ENCODE peak calls at places on chromosomes 12 and 14, in four cellular contexts. M is right atrium auricular region, V is A549, G is brain microvascular endothelial cell. N is an unnamed sample.

GRCh38 chr12:108381793-108382436 is 42.8 kb upstream of the CMKLR1 start:
- DNase-seq in M (no peak), V (no peak), G (peak), N (no peak)

GRCh38 chr14:72341686-72342085 is 409.5 kb downstream of the RGS6 start:
- DNase-seq in M (no peak), V (no peak), G (no peak), N (no peak)

GRCh38 chr12:91778938-91779400 is 366.7 kb downstream of the BTG1 start:
- DNase-seq in M (peak), V (peak), G (peak), N (peak)

GRCh38 chr14:70186826-70187483 is 1.8 kb downstream of the SLC8A3 start:
- DNase-seq in M (no peak), V (no peak), G (no peak), N (peak)

GRCh38 chr14:94472842-94473241 is 3.2 kb downstream of the SERPINA9 start:
- DNase-seq in M (no peak), V (no peak), G (no peak), N (no peak)

GRCh38 chr12:89636776-89637160 is 71.9 kb downstream of the ATP2B1 start:
- DNase-seq in M (no peak), V (peak), G (no peak), N (no peak)

GRCh38 chr12:124096869-124097434 is 123.9 kb downstream of the ZNF664 start:
- DNase-seq in M (no peak), V (no peak), G (no peak), N (no peak)

GRCh38 chr12:129531004-129531403 is 372.8 kb downstream of the TMEM132D start:
- DNase-seq in M (no peak), V (no peak), G (no peak), N (no peak)

GRCh38 chr12:48818831-48819590 is 715 bp downstream of the CACNB3 start:
- DNase-seq in M (no peak), V (no peak), G (no peak), N (no peak)

GRCh38 chr14:35296505-35296904 is 4.3 kb downstream of the PSMA6 start:
- DNase-seq in M (no peak), V (no peak), G (no peak), N (no peak)

GRCh38 chr14:20332386-20332945 is 613 bp downstream of the CCNB1IP1 start:
- DNase-seq in M (no peak), V (no peak), G (no peak), N (no peak)

GRCh38 chr12:99658950-99659349 is 11.4 kb downstream of the GARIN6 start:
- DNase-seq in M (no peak), V (peak), G (no peak), N (no peak)

GRCh38 chr12:126483145-126484068 is 1418.2 kb downstream of the AACS start:
- DNase-seq in M (no peak), V (no peak), G (no peak), N (peak)

GRCh38 chr14:29925106-29925722 is 2.4 kb downstream of the PRKD1 start:
- DNase-seq in M (no peak), V (no peak), G (peak), N (no peak)

GRCh38 chr14:76782885-76783566 is 21.8 kb downstream of the VASH1 start:
- DNase-seq in M (peak), V (no peak), G (no peak), N (peak)

GRCh38 chr12:1328385-1328784 is 266.0 kb downstream of the FBXL14 start:
- DNase-seq in M (no peak), V (no peak), G (no peak), N (no peak)

GRCh38 chr12:51976376-51977160 is 25.1 kb downstream of the ACVR1B start:
- DNase-seq in M (no peak), V (peak), G (peak), N (peak)

GRCh38 chr12:93287152-93287551 is 90.6 kb upstream of the NUDT4 start:
- DNase-seq in M (no peak), V (peak), G (no peak), N (no peak)

GRCh38 chr14:95258754-95259593 is 60.7 kb downstream of the CLMN start:
- DNase-seq in M (no peak), V (peak), G (peak), N (no peak)

GRCh38 chr12:90548595-90548994 is 406.4 kb downstream of the CCER1 start:
- DNase-seq in M (no peak), V (no peak), G (no peak), N (no peak)

GRCh38 chr12:60616400-60616799 is 1020.6 kb downstream of the SLC16A7 start:
- DNase-seq in M (no peak), V (no peak), G (no peak), N (no peak)

GRCh38 chr14:41899416-41899815 is 292.7 kb downstream of the LRFN5 start:
- DNase-seq in M (no peak), V (no peak), G (no peak), N (peak)

GRCh38 chr12:112091563-112091962 is 17.0 kb downstream of the NAA25 start:
- DNase-seq in M (no peak), V (no peak), G (no peak), N (no peak)

GRCh38 chr12:123094349-123095073 is 56.4 kb downstream of the PITPNM2 start:
- DNase-seq in M (no peak), V (peak), G (peak), N (no peak)

GRCh38 chr12:51275088-51275487 is 4.9 kb upstream of the SMAGP start:
- DNase-seq in M (no peak), V (no peak), G (no peak), N (no peak)

GRCh38 chr12:52942914-52943207 is 6.1 kb upstream of the KRT18 start:
- DNase-seq in M (no peak), V (no peak), G (no peak), N (no peak)

GRCh38 chr14:95045836-95046430 is 111.4 kb downstream of the DICER1 start:
- DNase-seq in M (no peak), V (no peak), G (no peak), N (no peak)

GRCh38 chr12:131615316-131616053 is 95.4 kb upstream of the SFSWAP start:
- DNase-seq in M (no peak), V (no peak), G (no peak), N (no peak)

GRCh38 chr12:119115296-119115905 is 63.3 kb upstream of the HSPB8 start:
- DNase-seq in M (no peak), V (peak), G (peak), N (no peak)

GRCh38 chr12:49144384-49144783 is 13.2 kb upstream of the TUBA1B start:
- DNase-seq in M (no peak), V (no peak), G (no peak), N (no peak)

GRCh38 chr12:111024205-111024794 is 103.9 kb upstream of the MYL2 start:
- DNase-seq in M (no peak), V (peak), G (peak), N (no peak)

GRCh38 chr14:91413547-91414474 is 3.8 kb downstream of the CCDC88C start:
- DNase-seq in M (no peak), V (no peak), G (no peak), N (no peak)

GRCh38 chr14:54709444-54709843 is 142.5 kb downstream of the SAMD4A start:
- DNase-seq in M (no peak), V (no peak), G (no peak), N (no peak)

GRCh38 chr14:50647753-50648152 is 20.4 kb downstream of the SAV1 start:
- DNase-seq in M (no peak), V (no peak), G (no peak), N (no peak)
- H3K4me3 ChIP-seq in M (no peak), V (no peak), G (no peak), N (no peak)

GRCh38 chr14:38207342-38207741 is 362 bp upstream of the SSTR1 start:
- DNase-seq in M (no peak), V (no peak), G (no peak), N (no peak)

GRCh38 chr14:38210168-38210567 is 2.5 kb downstream of the SSTR1 start:
- DNase-seq in M (no peak), V (peak), G (no peak), N (peak)

GRCh38 chr14:38207830-38208815 is at the start of gene SSTR1:
- DNase-seq in M (no peak), V (no peak), G (no peak), N (no peak)

GRCh38 chr14:38209572-38210159 is 2.0 kb downstream of the SSTR1 start:
- DNase-seq in M (no peak), V (no peak), G (no peak), N (no peak)

DNA sequence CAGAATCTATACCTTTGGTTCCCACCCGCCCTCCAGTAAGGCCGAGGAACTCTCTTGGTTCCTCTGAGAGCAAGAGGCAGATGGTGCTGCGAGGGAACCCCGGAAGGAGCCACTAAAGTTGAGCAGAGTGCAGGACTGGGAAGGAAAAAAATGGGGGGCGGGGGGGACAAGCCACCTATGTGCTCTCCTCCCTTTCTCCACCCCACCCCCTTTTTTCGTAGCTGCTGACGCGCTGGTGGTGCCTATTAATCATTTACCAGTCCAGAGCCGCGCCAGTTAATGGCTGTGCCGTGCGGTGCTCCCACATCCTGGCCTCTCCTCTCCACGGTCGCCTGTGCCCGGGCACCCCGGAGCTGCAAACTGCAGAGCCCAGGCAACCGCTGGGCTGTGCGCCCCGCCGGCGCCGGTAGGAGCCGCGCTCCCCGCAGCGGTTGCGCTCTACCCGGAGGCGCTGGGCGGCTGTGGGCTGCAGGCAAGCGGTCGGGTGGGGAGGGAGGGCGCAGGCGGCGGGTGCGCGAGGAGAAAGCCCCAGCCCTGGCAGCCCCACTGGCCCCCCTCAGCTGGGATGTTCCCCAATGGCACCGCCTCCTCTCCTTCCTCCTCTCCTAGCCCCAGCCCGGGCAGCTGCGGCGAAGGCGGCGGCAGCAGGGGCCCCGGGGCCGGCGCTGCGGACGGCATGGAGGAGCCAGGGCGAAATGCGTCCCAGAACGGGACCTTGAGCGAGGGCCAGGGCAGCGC is 1.3 kb downstream of the SSTR1 start:
- DNase-seq in M (no peak), V (no peak), G (no peak), N (no peak)
- H3K4me3 ChIP-seq in M (peak), V (no peak), G (peak), N (peak)

DNA sequence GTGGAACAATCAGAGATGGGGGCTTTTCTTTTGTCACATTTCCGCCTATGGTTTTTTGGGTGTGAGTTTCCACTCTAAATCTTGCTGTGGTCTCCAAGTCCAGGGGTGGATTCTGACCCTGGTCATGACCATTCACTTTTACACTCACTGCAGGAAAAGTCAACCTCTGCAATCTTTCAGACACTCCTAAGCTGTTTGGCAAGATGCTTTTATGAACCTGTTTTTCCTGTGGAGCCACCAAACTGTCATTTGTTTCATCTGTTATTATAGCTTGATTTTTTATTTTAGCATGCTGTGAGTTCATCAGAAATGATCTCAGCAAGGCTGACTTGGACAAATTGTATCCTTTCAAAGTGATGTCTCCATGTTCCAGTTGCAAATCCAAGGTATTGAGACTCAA is 25.1 kb upstream of the SYCP3 start:
- DNase-seq in M (no peak), V (no peak), G (no peak), N (no peak)
- H3K4me3 ChIP-seq in M (no peak), V (no peak), G (no peak), N (no peak)

DNA sequence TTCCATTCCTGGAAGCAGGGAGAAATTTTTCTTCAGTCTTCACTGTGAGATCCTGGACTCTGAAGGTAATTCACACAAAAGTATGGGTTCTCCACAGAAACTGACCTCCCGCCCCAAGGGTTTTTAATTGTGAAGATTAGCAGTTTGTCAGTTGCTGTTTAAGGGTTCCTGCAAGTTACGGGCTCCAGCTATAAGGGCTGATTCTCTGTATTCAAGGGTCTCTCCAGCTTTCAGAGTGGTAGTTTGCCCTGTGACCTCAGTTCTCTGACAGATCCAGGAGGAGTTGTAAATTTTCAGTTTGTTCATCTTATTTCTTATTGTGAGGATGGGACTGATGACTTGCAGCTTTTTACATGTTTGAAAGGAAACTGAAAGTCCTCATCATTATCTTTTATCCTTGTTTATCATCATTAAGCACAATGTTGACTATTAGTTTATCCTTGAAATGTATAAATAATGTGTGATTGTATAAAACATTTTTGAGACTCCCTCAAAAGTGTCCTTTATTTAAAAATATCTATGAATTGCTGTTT is 110.9 kb downstream of the SCAF11 start:
- DNase-seq in M (no peak), V (no peak), G (no peak), N (no peak)
- H3K4me3 ChIP-seq in M (no peak), V (no peak), G (no peak), N (no peak)

GRCh38 chr12:4781212-4781611 is 61.0 kb downstream of the GALNT8 start:
- DNase-seq in M (peak), V (no peak), G (no peak), N (no peak)
- H3K4me3 ChIP-seq in M (no peak), V (no peak), G (no peak), N (no peak)

N was measured in skeletal muscle cell.